ENCODE peak calls at places on chromosomes 3 and 15, in seven cellular contexts. One of them, this sample, is unnamed.

GRCh38 chr15:66702770-66703539 is 919 bp downstream of the SMAD6 start:
- DNase-seq in ELF-1: peak
- DNase-seq in Calu3: no peak
- DNase-seq in HT1080: no peak
- DNase-seq in pancreas: peak
- DNase-seq in GM23248: peak
- DNase-seq in OCI-M1: no peak
- DNase-seq in this sample: no peak

GRCh38 chr3:113157408-113157980 is 53.9 kb upstream of the BOC start:
- DNase-seq in HT1080: no peak
- DNase-seq in pancreas: no peak
- DNase-seq in GM23248: peak
- DNase-seq in ELF-1: no peak
- DNase-seq in OCI-M1: no peak
- DNase-seq in Calu3: no peak
- DNase-seq in this sample: no peak

GRCh38 chr3:124832782-124833709 is 54.1 kb downstream of the ITGB5 start:
- DNase-seq in ELF-1: no peak
- DNase-seq in Calu3: no peak
- DNase-seq in pancreas: no peak
- DNase-seq in GM23248: peak
- DNase-seq in HT1080: peak
- DNase-seq in OCI-M1: no peak
- DNase-seq in this sample: no peak

GRCh38 chr3:29475854-29476253 is 195.0 kb downstream of the RBMS3 start:
- DNase-seq in Calu3: no peak
- DNase-seq in OCI-M1: no peak
- DNase-seq in GM23248: no peak
- DNase-seq in HT1080: no peak
- DNase-seq in ELF-1: peak
- DNase-seq in pancreas: no peak
- DNase-seq in this sample: no peak

GRCh38 chr3:134336587-134336986 is 37.7 kb downstream of the AMOTL2 start:
- DNase-seq in GM23248: peak
- DNase-seq in ELF-1: no peak
- DNase-seq in OCI-M1: no peak
- DNase-seq in Calu3: no peak
- DNase-seq in pancreas: no peak
- DNase-seq in HT1080: peak
- DNase-seq in this sample: no peak

GRCh38 chr15:50418041-50418583 is 6.1 kb upstream of the USP8 start:
- DNase-seq in GM23248: peak
- DNase-seq in pancreas: no peak
- DNase-seq in OCI-M1: peak
- DNase-seq in HT1080: no peak
- DNase-seq in ELF-1: no peak
- DNase-seq in Calu3: peak
- DNase-seq in this sample: no peak

GRCh38 chr15:75684648-75685047 is 28.0 kb downstream of the CSPG4 start:
- DNase-seq in ELF-1: peak
- DNase-seq in Calu3: no peak
- DNase-seq in OCI-M1: no peak
- DNase-seq in HT1080: no peak
- DNase-seq in GM23248: no peak
- DNase-seq in pancreas: no peak
- DNase-seq in this sample: no peak

GRCh38 chr3:97148891-97149290 is 334.5 kb downstream of the EPHA6 start:
- DNase-seq in ELF-1: no peak
- DNase-seq in GM23248: no peak
- DNase-seq in HT1080: no peak
- DNase-seq in Calu3: no peak
- DNase-seq in OCI-M1: no peak
- DNase-seq in pancreas: no peak
- DNase-seq in this sample: no peak

GRCh38 chr3:161409069-161409468 is 37.8 kb upstream of the SPTSSB start:
- DNase-seq in HT1080: peak
- DNase-seq in OCI-M1: peak
- DNase-seq in GM23248: peak
- DNase-seq in Calu3: peak
- DNase-seq in ELF-1: no peak
- DNase-seq in pancreas: no peak
- DNase-seq in this sample: no peak

GRCh38 chr3:33884701-33885100 is 86.3 kb downstream of the PDCD6IP start:
- DNase-seq in ELF-1: no peak
- DNase-seq in GM23248: no peak
- DNase-seq in OCI-M1: no peak
- DNase-seq in pancreas: no peak
- DNase-seq in Calu3: no peak
- DNase-seq in HT1080: no peak
- DNase-seq in this sample: no peak

This sample was measured in HuH-7.